ENCODE peak calls at places on chromosome 6, in ten cellular contexts. M is RWPE1; D is Calu3; R is activated CD8-positive, alpha-beta memory T cell treated with anti-CD3 and anti-CD28 coated beads for 24 hours; P is activated T-cell treated with anti-CD3 and anti-CD28 coated beads for 24 hours; L is activated gamma-delta T cell treated with anti-CD3 and anti-CD28 coated beads, Interleukin-2, amount 50 U/mL, for 16 hours; E is NCI-H510A; G is chondrocyte; B is non-pigmented ciliary epithelial cell; X is psoas muscle. Q is an unnamed sample.

GRCh38 chr6:100171533-100172321 is 177.7 kb upstream of the MCHR2 start:
- DNase-seq in G (no peak), L (no peak), P (no peak), R (no peak), B (no peak), X (no peak), E (no peak), M (no peak), D (no peak), Q (peak; percentile 91)

GRCh38 chr6:29507319-29507718 is 19.6 kb upstream of the MAS1L start:
- DNase-seq in B (no peak), L (no peak), G (peak; percentile 72), M (no peak), E (no peak), P (no peak), X (no peak), D (no peak), R (no peak), Q (no peak)

GRCh38 chr6:69018911-69019310 is 383.8 kb downstream of the ADGRB3 start:
- DNase-seq in D (no peak), G (no peak), R (no peak), B (no peak), P (no peak), X (no peak), L (no peak), E (no peak), M (no peak), Q (no peak)

GRCh38 chr6:50128420-50129005 is 78.8 kb upstream of the DEFB112 start:
- DNase-seq in D (no peak), P (no peak), G (no peak), E (no peak), L (no peak), B (no peak), X (no peak), R (no peak), M (no peak), Q (no peak)

GRCh38 chr6:31474871-31475286 is 23.1 kb upstream of the MICB start:
- DNase-seq in X (no peak), L (no peak), D (peak; percentile 43), B (no peak), E (no peak), M (no peak), G (no peak), R (no peak), P (no peak), Q (no peak)

GRCh38 chr6:6411115-6411514 is 90.7 kb upstream of the F13A1 start:
- DNase-seq in D (no peak), M (no peak), E (no peak), G (no peak), B (no peak), P (no peak), X (no peak), L (no peak), R (no peak), Q (no peak)

GRCh38 chr6:112153926-112154621 is 66.7 kb downstream of the FAM229B start:
- DNase-seq in P (no peak), G (no peak), R (no peak), X (no peak), E (no peak), B (no peak), L (no peak), M (peak; percentile 44), D (no peak), Q (peak; percentile 64)

GRCh38 chr6:127532991-127533390 is 13.9 kb upstream of the MTCL3 start:
- DNase-seq in L (no peak), E (no peak), R (no peak), M (no peak), X (no peak), P (no peak), B (no peak), D (no peak), G (no peak), Q (peak; percentile 30)

Q was measured in MV-4-11.